ENCODE peak calls at places on chromosomes 1 and 21, in five cellular contexts. F is ACHN, S is IMR-90, Z is NCI-H1105 treated with DMSO at 0.1 percent for 48 hours, W is GM04504. K is an unnamed sample.
A peak's percentile ranks its signal among the peaks of the same experiment; 100 is the strongest.

GRCh38 chr1:15797614-15798390 is 9.6 kb downstream of the UQCRHL start:
- DNase-seq in Z (no peak), S (peak; percentile 19), W (no peak), F (peak; percentile 66), K (no peak)

GRCh38 chr1:152089014-152089674 is at the start of gene TCHHL1:
- DNase-seq in Z (no peak), W (no peak), S (no peak), F (no peak), K (no peak)

GRCh38 chr1:205923663-205924435 is 19.4 kb downstream of the SLC26A9 start:
- DNase-seq in S (no peak), Z (no peak), W (no peak), F (no peak), K (no peak)

GRCh38 chr21:32120231-32120630 is 158.6 kb downstream of the MIS18A start:
- DNase-seq in Z (no peak), W (no peak), S (no peak), F (no peak), K (no peak)

GRCh38 chr1:216830402-216830801 is 107.2 kb upstream of the ESRRG start:
- DNase-seq in Z (no peak), W (no peak), S (no peak), F (no peak), K (no peak)

GRCh38 chr1:171366099-171366498 is 52.1 kb downstream of the FMO4 start:
- DNase-seq in Z (no peak), F (no peak), S (no peak), W (no peak), K (no peak)

GRCh38 chr1:53603431-53603830 is 135.5 kb downstream of the GLIS1 start:
- DNase-seq in W (no peak), F (no peak), S (no peak), Z (no peak), K (no peak)

GRCh38 chr1:246335126-246335525 is 172.0 kb downstream of the SMYD3 start:
- DNase-seq in F (no peak), S (no peak), W (no peak), Z (no peak), K (no peak)

GRCh38 chr1:227728059-227728891 is 6.8 kb downstream of the JMJD4 start:
- DNase-seq in S (peak; percentile 43), F (peak; percentile 95), W (no peak), Z (peak; percentile 49), K (peak; percentile 30)

GRCh38 chr1:204221271-204221670 is 7.5 kb upstream of the GOLT1A start:
- DNase-seq in Z (no peak), F (no peak), W (no peak), S (no peak), K (no peak)

GRCh38 chr1:85850238-85850637 is 142.0 kb upstream of the ZNHIT6 start:
- DNase-seq in Z (no peak), F (peak; percentile 84), S (peak; percentile 95), W (peak; percentile 81), K (no peak)

GRCh38 chr1:156963621-156964020 is 43.2 kb downstream of the LRRC71 start:
- DNase-seq in W (no peak), S (no peak), Z (no peak), F (no peak), K (no peak)

GRCh38 chr21:42973309-42973990 is 912 bp upstream of the PKNOX1 start:
- DNase-seq in S (no peak), W (no peak), Z (no peak), F (no peak), K (no peak)

GRCh38 chr1:157114183-157115121 is 14.8 kb upstream of the ETV3L start:
- DNase-seq in S (no peak), F (no peak), W (no peak), Z (no peak), K (no peak)

GRCh38 chr1:48697066-48697707 is 79.5 kb downstream of the BEND5 start:
- DNase-seq in W (peak; percentile 10), S (peak; percentile 21), Z (peak; percentile 42), F (peak; percentile 47), K (no peak)

GRCh38 chr1:226908419-226908818 is 31.7 kb upstream of the COQ8A start:
- DNase-seq in S (no peak), W (no peak), F (no peak), Z (no peak), K (no peak)

GRCh38 chr21:30223596-30223995 is 7.7 kb upstream of the CLDN8 start:
- DNase-seq in Z (no peak), S (no peak), W (no peak), F (no peak), K (no peak)

GRCh38 chr1:228837817-228838716 is 102.8 kb downstream of the RHOU start:
- DNase-seq in F (peak; percentile 95), W (peak; percentile 42), Z (no peak), S (peak; percentile 93), K (no peak)

GRCh38 chr1:106063510-106063909 is 993.0 kb upstream of the PRMT6 start:
- DNase-seq in F (no peak), W (no peak), Z (peak; percentile 95), S (no peak), K (no peak)

GRCh38 chr1:214857716-214858115 is 224.8 kb upstream of the KCNK2 start:
- DNase-seq in W (peak; percentile 92), F (no peak), Z (peak; percentile 14), S (no peak), K (no peak)

GRCh38 chr1:160924791-160925651 is 29.6 kb downstream of the ITLN2 start:
- DNase-seq in W (no peak), F (no peak), S (no peak), Z (no peak), K (no peak)

GRCh38 chr1:15110867-15111230 is 42.7 kb upstream of the TMEM51 start:
- DNase-seq in F (no peak), S (no peak), W (no peak), Z (no peak), K (no peak)

GRCh38 chr1:54428838-54429513 is 22.8 kb upstream of the SSBP3 start:
- DNase-seq in F (no peak), S (no peak), Z (no peak), W (no peak), K (no peak)

GRCh38 chr1:99965646-99966375 is 4.0 kb upstream of the SLC35A3 start:
- DNase-seq in Z (peak; percentile 78), S (no peak), F (no peak), W (no peak), K (no peak)

GRCh38 chr1:175524003-175524402 is 219.4 kb downstream of the TNR start:
- DNase-seq in S (no peak), W (no peak), Z (no peak), F (no peak), K (no peak)

GRCh38 chr1:233098255-233098580 is 147.8 kb downstream of the NTPCR start:
- DNase-seq in F (no peak), W (no peak), Z (no peak), S (no peak), K (no peak)

GRCh38 chr1:35931424-35932157 is 686 bp downstream of the AGO3 start:
- DNase-seq in W (no peak), Z (peak; percentile 46), F (peak; percentile 19), S (peak; percentile 5), K (no peak)

GRCh38 chr1:71049951-71050598 is 2.5 kb upstream of the PTGER3 start:
- DNase-seq in W (peak; percentile 54), Z (peak; percentile 72), F (peak; percentile 67), S (peak; percentile 72), K (peak; percentile 17)

GRCh38 chr1:12316331-12316730 is 86.5 kb downstream of the VPS13D start:
- DNase-seq in S (peak; percentile 23), F (no peak), Z (no peak), W (peak; percentile 41), K (no peak)

GRCh38 chr1:47594627-47595026 is 156.8 kb downstream of the FOXD2 start:
- DNase-seq in S (no peak), F (no peak), W (no peak), Z (no peak), K (no peak)

GRCh38 chr1:154697710-154698109 is 89.7 kb upstream of the ADAR start:
- DNase-seq in F (no peak), S (no peak), W (no peak), Z (no peak), K (no peak)

GRCh38 chr1:6343506-6344405 is 49.8 kb downstream of the ACOT7 start:
- DNase-seq in W (peak; percentile 61), F (peak; percentile 74), Z (peak; percentile 51), S (peak; percentile 72), K (no peak)

GRCh38 chr1:20640183-20640597 is 6.9 kb downstream of the PINK1 start:
- DNase-seq in S (peak; percentile 54), F (peak; percentile 54), Z (peak; percentile 44), W (no peak), K (no peak)